ENCODE peak calls at places on chromosomes 6 and 20, in ten cellular contexts. F is small intestine, L is thoracic aorta, Y is HCT116, S is right cardiac atrium, Z is lower lobe of right lung, I is breast epithelium, J is colonic mucosa, P is fibroblast of lung, O is left ventricle myocardium inferior. Q is an unnamed sample. For H3K4me1, the result is how much of the 10 kb centered on the place peaks cover.

GRCh38 chr6:27517928-27518787 is 45.3 kb upstream of the ZNF184 start:
- DNase-seq in F (peak), P (no peak), Z (no peak), O (no peak), L (no peak), I (no peak), J (peak), Y (no peak), S (no peak), Q (no peak)

GRCh38 chr6:56693246-56693607 is 50.5 kb upstream of the DST start:
- DNase-seq in S (peak), Y (no peak), Z (peak), I (peak), F (peak), O (peak), J (peak), P (peak), L (peak), Q (peak)

GRCh38 chr20:59810376-59811187 is 122.9 kb downstream of the SYCP2 start:
- DNase-seq in I (no peak), P (no peak), F (no peak), S (no peak), J (peak), L (no peak), O (no peak), Z (no peak), Y (no peak), Q (peak)

GRCh38 chr6:127761084-127761483 is 139.8 kb downstream of the THEMIS start:
- DNase-seq in L (no peak), O (no peak), Z (no peak), S (no peak), P (no peak), F (no peak), J (no peak), Y (no peak), I (no peak), Q (no peak)

GRCh38 chr6:139392834-139393233 is 18.4 kb upstream of the CITED2 start:
- DNase-seq in O (no peak), Y (no peak), P (no peak), L (no peak), Z (no peak), S (no peak), F (peak), I (no peak), J (no peak), Q (no peak)

GRCh38 chr20:2814587-2815051 is at the start of gene C20orf141:
- DNase-seq in S (no peak), Y (no peak), F (no peak), I (no peak), L (no peak), J (no peak), Z (no peak), O (no peak), P (peak), Q (peak)

GRCh38 chr6:87334683-87335082 is 5.6 kb upstream of the GJB7 start:
- DNase-seq in S (no peak), L (no peak), Y (no peak), O (no peak), I (no peak), Z (no peak), P (peak), F (no peak), J (no peak), Q (no peak)

GRCh38 chr20:18904624-18905023 is 91.0 kb downstream of the SCP2D1 start:
- DNase-seq in L (no peak), Y (peak), F (peak), O (no peak), Z (no peak), S (no peak), I (no peak), J (no peak), P (no peak), Q (no peak)

GRCh38 chr6:21596379-21597242 is 3.1 kb downstream of the SOX4 start:
- DNase-seq in F (peak), L (peak), Z (peak), O (peak), J (peak), P (peak), Y (no peak), S (peak), I (peak), Q (peak)

GRCh38 chr20:53834749-53835148 is 235.6 kb downstream of the BCAS1 start:
- DNase-seq in L (no peak), S (no peak), Z (no peak), Y (no peak), F (no peak), O (no peak), I (no peak), P (no peak), J (no peak), Q (no peak)

GRCh38 chr6:43052842-43053544 is 658 bp downstream of the CUL7 start:
- DNase-seq in O (no peak), L (no peak), F (peak), I (no peak), J (peak), Y (no peak), S (peak), Z (peak), P (peak), Q (peak)

GRCh38 chr20:57222631-57222950 is 43.9 kb downstream of the BMP7 start:
- DNase-seq in Z (no peak), S (no peak), Y (no peak), J (no peak), O (no peak), I (no peak), P (no peak), L (no peak), F (no peak), Q (no peak)

GRCh38 chr6:122683996-122684651 is 73.9 kb downstream of the PKIB start:
- DNase-seq in J (no peak), F (no peak), Y (no peak), L (no peak), O (no peak), P (no peak), Z (no peak), I (no peak), S (no peak), Q (no peak)
- H3K4me1 ChIP-seq in J (under half), F (under half), Y (under half), L (under half), O (under half), P (under half), Z (under half), I (under half), S (under half), Q (under half)

GRCh38 chr20:41005361-41005729 is 23.3 kb upstream of the TOP1 start:
- DNase-seq in L (peak), Y (peak), J (peak), I (peak), Z (peak), O (peak), S (peak), F (peak), P (peak), Q (peak)
- H3K4me1 ChIP-seq in L (under half), Y (half or more), J (under half), I (under half), Z (half or more), O (under half), S (under half), F (under half), P (under half), Q (under half)

DNA sequence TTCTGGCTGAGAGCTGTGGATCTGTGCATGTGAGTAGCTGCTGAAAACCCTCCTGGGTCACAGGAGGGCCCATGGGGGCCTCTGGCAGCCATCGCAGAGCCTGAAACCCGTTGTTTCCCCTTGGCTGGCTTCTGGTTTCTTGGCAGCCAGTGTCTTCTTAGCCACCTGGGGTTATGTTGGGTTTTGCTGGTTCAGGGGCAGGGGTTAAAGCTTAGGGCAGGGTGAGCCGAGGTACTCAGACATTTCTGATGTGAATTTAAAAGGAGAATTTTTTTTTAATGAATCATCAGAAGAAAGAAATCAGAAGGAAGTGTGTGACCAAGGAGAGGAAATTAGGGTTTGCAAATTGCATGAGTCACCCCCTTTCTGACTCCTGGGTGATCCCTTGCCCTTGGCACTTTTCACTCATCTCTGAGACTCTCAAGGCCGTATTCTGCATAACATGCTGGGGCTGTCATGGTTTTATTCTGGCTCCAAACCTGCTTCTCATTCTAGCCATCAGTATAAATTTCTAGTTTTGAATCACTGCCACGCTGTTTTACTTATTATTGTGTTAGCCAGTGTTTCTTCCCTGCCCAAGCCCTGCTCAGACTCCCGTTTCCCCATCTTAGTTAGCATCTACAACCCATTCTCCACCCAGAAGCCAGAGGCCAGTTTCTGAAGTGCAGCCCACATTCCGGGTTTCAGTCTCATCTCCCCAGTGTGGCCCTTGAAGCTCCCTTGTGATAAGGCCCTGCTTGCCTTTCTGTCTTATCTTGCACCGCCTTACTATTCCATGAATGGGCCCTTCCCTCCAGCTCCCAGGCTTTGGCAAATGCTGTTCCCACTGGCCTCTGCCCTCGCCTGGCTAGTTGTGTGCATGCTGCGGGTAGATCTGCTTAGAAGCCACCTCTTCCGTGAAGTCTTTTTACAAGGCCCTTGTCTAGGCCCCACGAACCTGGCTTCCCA is 40.9 kb downstream of the TOX2 start:
- DNase-seq in S (no peak), P (peak), L (peak), F (peak), O (no peak), I (no peak), Y (peak), J (no peak), Z (no peak), Q (peak)
- H3K4me1 ChIP-seq in S (under half), P (under half), L (half or more), F (under half), O (under half), I (under half), Y (half or more), J (under half), Z (half or more), Q (under half)

GRCh38 chr20:62408640-62409039 is 1.6 kb upstream of the CABLES2 start:
- DNase-seq in O (no peak), S (no peak), J (no peak), Z (no peak), I (no peak), P (no peak), L (no peak), F (no peak), Y (no peak), Q (no peak)
- H3K4me1 ChIP-seq in O (under half), S (under half), J (under half), Z (under half), I (under half), P (under half), L (under half), F (under half), Y (under half), Q (under half)

Q was measured in tibial nerve.